ENCODE peak calls at places on chromosomes 5 and 9, in four cellular contexts. Q is A549, S is H1, H is sigmoid colon. K is an unnamed sample.

GRCh38 chr5:14223372-14223771 is 80.2 kb downstream of the TRIO start:
- DNase-seq in Q (no peak), S (no peak), H (no peak), K (no peak)

GRCh38 chr5:91641730-91642350 is 258.7 kb upstream of the ARRDC3 start:
- DNase-seq in H (no peak), Q (peak; percentile 42), S (no peak), K (no peak)

GRCh38 chr5:115702025-115702424 is 76.2 kb upstream of the TMED7 start:
- DNase-seq in H (no peak), Q (no peak), S (no peak), K (no peak)

GRCh38 chr5:6604341-6604740 is 28.5 kb downstream of the NSUN2 start:
- DNase-seq in Q (no peak), S (no peak), H (no peak), K (no peak)

GRCh38 chr5:10524376-10525123 is 39.3 kb upstream of the ANKRD33B start:
- DNase-seq in S (no peak), Q (peak; percentile 39), H (no peak), K (peak; percentile 90)

GRCh38 chr9:15349892-15350761 is 43.1 kb upstream of the TTC39B start:
- DNase-seq in H (no peak), Q (peak; percentile 86), S (no peak), K (peak; percentile 12)

GRCh38 chr5:92371171-92371888 is 988.2 kb upstream of the ARRDC3 start:
- DNase-seq in H (no peak), S (no peak), Q (no peak), K (no peak)

GRCh38 chr9:74478606-74479005 is 18.5 kb upstream of the RORB start:
- DNase-seq in Q (no peak), S (no peak), H (no peak), K (no peak)

GRCh38 chr5:108747111-108748009 is at the start of gene FER:
- DNase-seq in S (no peak), H (no peak), Q (peak; percentile 78), K (peak; percentile 20)

GRCh38 chr5:179766021-179766725 is 27.6 kb upstream of the LTC4S start:
- DNase-seq in Q (no peak), S (no peak), H (no peak), K (no peak)

GRCh38 chr5:149279651-149280050 is 8.0 kb downstream of the AFAP1L1 start:
- DNase-seq in S (no peak), Q (no peak), H (no peak), K (no peak)

GRCh38 chr9:32430720-32431119 is 46.3 kb downstream of the ACO1 start:
- DNase-seq in H (no peak), S (no peak), Q (no peak), K (no peak)

GRCh38 chr5:80082731-80083114 is 47.6 kb downstream of the THBS4 start:
- DNase-seq in S (peak; percentile 39), Q (peak; percentile 73), H (peak; percentile 87), K (peak; percentile 74)

GRCh38 chr5:55456216-55456895 is 78.4 kb downstream of the PLPP1 start:
- DNase-seq in S (no peak), Q (no peak), H (no peak), K (peak; percentile 23)

GRCh38 chr9:99730063-99730462 is 91.6 kb upstream of the NR4A3 start:
- DNase-seq in H (no peak), S (no peak), Q (no peak), K (no peak)

GRCh38 chr5:72244862-72245371 is 75.1 kb downstream of the MRPS27 start:
- DNase-seq in H (no peak), S (no peak), Q (peak; percentile 70), K (no peak)

GRCh38 chr5:169039592-169039991 is 261.3 kb downstream of the SLIT3 start:
- DNase-seq in Q (no peak), H (no peak), S (no peak), K (no peak)

GRCh38 chr5:119742311-119742710 is 113.0 kb downstream of the FAM170A start:
- DNase-seq in Q (no peak), S (no peak), H (no peak), K (no peak)

GRCh38 chr5:118611332-118611945 is 376.9 kb downstream of the DTWD2 start:
- DNase-seq in S (no peak), H (no peak), Q (peak; percentile 19), K (peak; percentile 6)

GRCh38 chr5:135553688-135554462 is 18.1 kb upstream of the NEUROG1 start:
- DNase-seq in S (no peak), H (no peak), Q (peak; percentile 62), K (peak; percentile 65)

GRCh38 chr5:126445502-126446174 is 22.4 kb downstream of the GRAMD2B start:
- DNase-seq in S (no peak), Q (no peak), H (no peak), K (no peak)

GRCh38 chr9:112332977-112333638 is at the start of gene PTBP3:
- DNase-seq in S (no peak), H (peak; percentile 89), Q (peak; percentile 85), K (peak; percentile 50)

GRCh38 chr5:123549256-123549904 is 37.4 kb downstream of the CSNK1G3 start:
- DNase-seq in S (no peak), Q (no peak), H (no peak), K (no peak)

GRCh38 chr5:6510132-6510531 is 61.5 kb downstream of the UBE2QL1 start:
- DNase-seq in Q (no peak), S (no peak), H (no peak), K (no peak)

GRCh38 chr9:24936117-24936516 is 390.4 kb upstream of the IZUMO3 start:
- DNase-seq in Q (no peak), H (no peak), S (no peak), K (no peak)

GRCh38 chr9:129774791-129775149 is 21.9 kb upstream of the PTGES start:
- DNase-seq in Q (no peak), H (no peak), S (no peak), K (no peak)

DNA sequence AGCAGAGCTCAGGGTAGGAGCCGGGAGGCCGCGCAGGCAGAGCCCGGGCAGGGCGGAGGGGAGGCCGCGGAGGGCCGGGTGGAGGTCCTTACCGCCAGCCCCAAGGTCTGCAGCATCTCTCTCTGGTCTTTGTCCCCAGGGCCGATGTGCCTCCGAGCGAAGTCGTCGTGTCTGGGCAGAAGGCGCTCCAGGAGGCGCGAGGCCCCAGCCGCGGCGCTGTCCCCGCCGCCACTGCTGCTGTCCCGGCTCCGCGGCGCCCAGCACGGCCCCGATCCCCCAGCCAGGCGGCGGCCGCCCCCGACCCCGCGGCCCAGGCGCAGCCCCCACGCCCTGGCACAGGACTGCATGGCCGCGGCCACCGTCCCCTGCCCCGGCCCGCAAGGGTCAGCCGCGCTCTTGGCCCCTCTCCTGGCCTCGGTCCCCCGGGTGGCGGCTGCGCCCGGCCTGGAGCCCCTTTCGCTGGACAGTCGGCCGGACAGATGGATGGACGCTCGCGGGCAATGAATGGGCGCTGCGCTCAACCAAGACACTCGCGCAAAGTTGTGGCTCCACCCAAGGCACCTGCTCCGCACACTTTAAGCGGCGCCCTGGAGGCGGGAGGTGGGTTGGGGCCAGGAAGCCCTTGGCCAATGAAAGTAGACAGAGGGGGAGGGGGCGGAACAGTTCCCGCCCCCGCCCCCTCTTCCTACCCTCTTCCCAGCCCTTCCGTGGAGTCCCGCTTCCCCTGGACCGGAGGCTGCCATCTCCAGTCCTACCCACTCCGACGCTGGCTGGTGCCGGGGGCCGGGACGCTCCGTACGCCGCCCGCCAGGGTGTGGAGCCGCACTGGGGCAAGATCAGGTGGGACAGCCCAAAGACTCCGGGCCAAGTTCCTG is at the start of gene GLDC:
- DNase-seq in H (no peak), Q (peak; percentile 91), S (peak; percentile 78), K (peak; percentile 84)
- TF ChIP-seq POLR2A in H (no peak), Q (peak; percentile 87), S (peak; percentile 31), K (peak; percentile 6)

GRCh38 chr9:127974002-127974768 is 6.6 kb downstream of the EEIG1 start:
- DNase-seq in S (no peak), H (peak; percentile 68), Q (no peak), K (no peak)

GRCh38 chr9:127974769-127975261 is 6.0 kb downstream of the EEIG1 start:
- DNase-seq in S (no peak), H (peak; percentile 89), Q (no peak), K (no peak)

GRCh38 chr9:127971357-127972315 is 9.2 kb downstream of the EEIG1 start:
- DNase-seq in Q (no peak), H (peak; percentile 68), S (no peak), K (no peak)

GRCh38 chr9:127972316-127972871 is 8.4 kb downstream of the EEIG1 start:
- DNase-seq in S (no peak), H (peak; percentile 76), Q (no peak), K (no peak)

GRCh38 chr9:127973169-127974001 is 7.4 kb downstream of the EEIG1 start:
- DNase-seq in Q (no peak), S (no peak), H (peak; percentile 71), K (no peak)
- TF ChIP-seq POLR2A in Q (no peak), S (no peak), H (no peak), K (no peak)

GRCh38 chr5:139844472-139845145 is 49.0 kb downstream of the PSD2 start:
- DNase-seq in H (peak; percentile 86), S (peak; percentile 64), Q (peak; percentile 85), K (peak; percentile 85)

GRCh38 chr5:139847091-139847490 is 51.5 kb downstream of the PSD2 start:
- DNase-seq in S (no peak), H (no peak), Q (no peak), K (no peak)

GRCh38 chr5:139847790-139848507 is 52.3 kb downstream of the PSD2 start:
- DNase-seq in Q (peak; percentile 35), S (no peak), H (peak; percentile 78), K (no peak)

GRCh38 chr5:139843991-139844390 is 48.4 kb downstream of the PSD2 start:
- DNase-seq in H (no peak), Q (no peak), S (no peak), K (no peak)

DNA sequence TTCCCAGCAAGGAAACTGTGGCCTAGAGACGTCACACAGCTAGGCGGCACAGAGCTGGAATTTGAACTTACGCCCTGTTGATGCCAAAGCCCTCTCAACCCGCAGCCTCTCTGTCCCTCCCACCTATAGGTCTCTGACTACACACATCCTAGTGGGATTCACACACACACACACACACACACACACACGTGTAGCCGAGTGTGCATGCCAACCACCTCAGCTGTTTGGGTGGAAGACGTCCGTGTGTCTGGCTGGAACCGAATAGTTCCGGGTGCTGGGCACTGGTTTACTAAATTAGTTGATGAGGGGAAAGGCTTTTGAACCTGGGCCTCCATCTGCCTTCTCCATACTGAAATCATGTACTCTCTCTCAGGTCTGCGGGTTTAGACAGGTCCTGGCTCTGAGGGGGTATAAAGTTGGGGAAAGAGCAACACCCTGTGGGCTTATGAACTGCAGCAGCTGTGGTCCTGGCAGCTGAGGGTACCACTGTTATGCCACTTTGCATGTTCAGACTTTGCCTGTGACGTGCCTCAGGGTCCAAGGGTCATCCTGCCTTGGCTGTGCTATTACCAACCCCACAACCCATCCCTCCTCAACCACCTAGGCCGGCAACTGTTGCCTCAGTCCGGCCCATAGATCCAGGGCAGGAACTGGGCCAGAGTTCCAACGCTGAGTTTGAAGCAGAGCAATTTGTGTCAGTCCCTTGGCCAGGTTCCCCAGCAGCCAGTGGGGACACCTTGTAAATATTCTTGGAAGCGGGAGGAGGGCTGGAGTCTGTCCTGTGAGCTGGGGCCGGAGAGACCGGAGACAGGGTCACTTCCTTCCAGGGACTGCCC is 50.5 kb downstream of the PSD2 start:
- DNase-seq in H (no peak), S (no peak), Q (no peak), K (no peak)
- TF ChIP-seq POLR2A in H (no peak), S (no peak), Q (no peak), K (no peak)

GRCh38 chr5:78574731-78575161 is 73.8 kb downstream of the LHFPL2 start:
- DNase-seq in S (no peak), Q (no peak), H (no peak), K (no peak)
- TF ChIP-seq POLR2A in S (no peak), Q (no peak), H (no peak), K (no peak)